ENCODE peak calls at places on chromosomes 3 and 15, in seven cellular contexts. D is tibial nerve; H is CD4-positive, CD25-positive, alpha-beta regulatory T cell; R is ovary; Y is GM23248; F is IMR-90; I is naive thymus-derived CD4-positive, alpha-beta T cell. T is an unnamed sample.

GRCh38 chr3:127162947-127163645 is 29.8 kb upstream of the PRR23E start:
- DNase-seq in Y (no peak), D (no peak), I (no peak), H (no peak), F (no peak), R (no peak), T (no peak)

GRCh38 chr3:54046677-54047214 is 75.6 kb upstream of the CACNA2D3 start:
- DNase-seq in Y (peak; percentile 71), F (no peak), I (no peak), D (no peak), H (no peak), R (peak; percentile 40), T (no peak)

GRCh38 chr3:56700136-56700535 is 17.1 kb upstream of the TASOR start:
- DNase-seq in I (no peak), R (no peak), H (no peak), D (no peak), Y (no peak), F (no peak), T (no peak)

GRCh38 chr3:71466483-71466882 is 117.0 kb downstream of the FOXP1 start:
- DNase-seq in F (no peak), D (no peak), I (no peak), Y (no peak), H (no peak), R (no peak), T (no peak)

GRCh38 chr15:31483053-31483923 is 156.7 kb downstream of the KLF13 start:
- DNase-seq in D (no peak), Y (peak; percentile 53), F (no peak), I (peak; percentile 43), H (peak; percentile 55), R (no peak), T (peak; percentile 5)

GRCh38 chr3:172177046-172177445 is 137.7 kb downstream of the FNDC3B start:
- DNase-seq in H (no peak), D (no peak), Y (peak; percentile 64), F (peak; percentile 80), I (no peak), R (no peak), T (no peak)

GRCh38 chr15:87477759-87478687 is 778.5 kb downstream of the NTRK3 start:
- DNase-seq in H (no peak), F (peak; percentile 49), I (no peak), D (peak; percentile 17), Y (peak; percentile 74), R (no peak), T (peak; percentile 65)

GRCh38 chr3:29354894-29355293 is 74.0 kb downstream of the RBMS3 start:
- DNase-seq in Y (no peak), D (no peak), H (no peak), F (no peak), I (no peak), R (no peak), T (no peak)

GRCh38 chr3:143825513-143825912 is 22.8 kb downstream of the SLC9A9 start:
- DNase-seq in Y (no peak), F (no peak), D (no peak), I (peak; percentile 35), R (no peak), H (peak; percentile 85), T (no peak)

GRCh38 chr3:17806876-17807275 is 64.4 kb upstream of the TBC1D5 start:
- DNase-seq in F (no peak), I (no peak), R (no peak), H (no peak), Y (no peak), D (no peak), T (no peak)

GRCh38 chr3:11291808-11292207 is 19.6 kb downstream of the ATG7 start:
- DNase-seq in D (no peak), F (no peak), H (no peak), R (no peak), I (no peak), Y (no peak), T (no peak)

GRCh38 chr3:66265627-66266026 is 44.8 kb downstream of the SLC25A26 start:
- DNase-seq in Y (no peak), F (no peak), R (no peak), D (no peak), H (no peak), I (no peak), T (no peak)

GRCh38 chr15:38702178-38702912 is 137.7 kb upstream of the RASGRP1 start:
- DNase-seq in D (no peak), F (no peak), I (no peak), R (no peak), Y (no peak), H (no peak), T (no peak)

GRCh38 chr3:122405015-122405414 is 10.8 kb downstream of the WDR5B start:
- DNase-seq in R (no peak), F (no peak), I (no peak), Y (no peak), D (no peak), H (no peak), T (peak; percentile 18)

GRCh38 chr3:128863560-128863959 is 15.9 kb upstream of the ACAD9 start:
- DNase-seq in R (no peak), I (no peak), F (no peak), D (no peak), H (peak; percentile 20), Y (no peak), T (no peak)

GRCh38 chr3:179321585-179322322 is 1.1 kb upstream of the ZNF639 start:
- DNase-seq in H (peak; percentile 52), I (no peak), F (peak; percentile 63), D (no peak), Y (peak; percentile 78), R (no peak), T (no peak)

GRCh38 chr15:91844928-91845327 is 8.6 kb upstream of the SLCO3A1 start:
- DNase-seq in D (no peak), I (no peak), F (no peak), H (no peak), Y (no peak), R (no peak), T (no peak)

GRCh38 chr15:91839867-91840266 is 13.6 kb upstream of the SLCO3A1 start:
- DNase-seq in I (no peak), H (no peak), F (no peak), D (no peak), R (no peak), Y (no peak), T (no peak)

GRCh38 chr15:91841861-91842260 is 11.6 kb upstream of the SLCO3A1 start:
- DNase-seq in D (no peak), F (no peak), I (no peak), Y (no peak), H (no peak), R (no peak), T (no peak)
- H3K27me3 ChIP-seq in D (no peaks in the 10 kb centered on the region), F (peaks cover 5% of the 10 kb centered on the region), I (no peaks in the 10 kb centered on the region), Y (peaks cover 24% of the 10 kb centered on the region), H (peaks cover 23% of the 10 kb centered on the region), R (no peaks in the 10 kb centered on the region), T (no peaks in the 10 kb centered on the region)

DNA sequence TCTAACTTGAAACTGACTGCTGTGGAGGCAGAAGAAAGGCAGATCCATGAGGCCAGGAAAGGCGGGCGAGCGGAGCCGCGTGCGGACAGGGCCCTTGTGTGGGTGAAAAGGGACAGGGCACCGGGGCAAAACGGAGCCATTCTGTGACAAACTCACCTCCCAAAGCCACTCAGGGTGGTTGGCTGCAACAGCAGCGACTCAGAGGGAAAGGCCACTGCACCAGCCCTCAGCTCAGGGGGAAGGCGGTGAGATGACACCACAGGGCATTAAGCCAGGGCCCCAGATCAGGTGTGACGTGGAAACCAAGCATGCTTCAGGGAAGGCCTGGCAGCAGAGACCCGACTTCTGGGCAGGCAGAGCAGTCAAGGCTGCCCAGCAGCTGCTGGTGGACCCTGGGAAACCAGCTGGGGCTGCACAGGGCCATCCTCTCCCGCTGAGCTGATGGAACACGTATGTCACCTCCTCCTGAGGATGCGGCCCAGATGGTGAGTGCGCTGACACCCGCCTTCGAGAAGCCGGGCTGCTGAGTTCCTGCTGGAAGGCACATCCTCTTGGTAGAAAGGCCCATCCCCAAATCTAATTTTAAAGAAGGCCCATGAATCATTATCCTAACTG is 82.3 kb downstream of the CHSY1 start:
- DNase-seq in I (no peak), R (no peak), H (no peak), F (peak; percentile 69), D (no peak), Y (peak; percentile 40), T (peak; percentile 30)
- H3K4me3 ChIP-seq in I (no peak overlapping the region), R (no peak overlapping the region), H (no peak overlapping the region), F (no peak overlapping the region), D (no peak overlapping the region), Y (no peak overlapping the region), T (no peak overlapping the region)

GRCh38 chr3:27195059-27195458 is 174.1 kb downstream of the NEK10 start:
- DNase-seq in H (no peak), Y (peak; percentile 13), R (no peak), D (no peak), F (peak; percentile 31), I (no peak), T (no peak)
- H3K27ac ChIP-seq in H (no peak overlapping the region), Y (no peak overlapping the region), R (no peak overlapping the region), D (peak overlapping the region; percentile 58), F (no peak overlapping the region), I (no peak overlapping the region), T (no peak overlapping the region)

GRCh38 chr3:137332296-137332695 is 374.5 kb downstream of the IL20RB start:
- DNase-seq in R (no peak), H (no peak), I (no peak), Y (no peak), F (no peak), D (no peak), T (no peak)
- H3K27me3 ChIP-seq in R (no peaks in the 10 kb centered on the region), H (no peaks in the 10 kb centered on the region), I (no peaks in the 10 kb centered on the region), Y (no peaks in the 10 kb centered on the region), F (no peaks in the 10 kb centered on the region), D (no peaks in the 10 kb centered on the region), T (no peaks in the 10 kb centered on the region)

GRCh38 chr15:94673801-94674200 is 442.4 kb downstream of the MCTP2 start:
- DNase-seq in H (no peak), Y (peak; percentile 28), R (no peak), F (no peak), I (no peak), D (no peak), T (no peak)
- H3K4me3 ChIP-seq in H (no peak overlapping the region), Y (peak overlapping the region; percentile 55), R (no peak overlapping the region), F (no peak overlapping the region), I (no peak overlapping the region), D (no peak overlapping the region), T (no peak overlapping the region)

GRCh38 chr15:69760263-69760855 is 307.7 kb downstream of the RPLP1 start:
- DNase-seq in R (no peak), F (peak; percentile 60), H (no peak), I (no peak), Y (peak; percentile 53), D (no peak), T (no peak)

GRCh38 chr15:69766156-69766555 is 313.5 kb downstream of the RPLP1 start:
- DNase-seq in H (no peak), I (no peak), Y (no peak), F (no peak), R (no peak), D (no peak), T (no peak)

GRCh38 chr15:69758810-69759410 is 306.3 kb downstream of the RPLP1 start:
- DNase-seq in D (no peak), Y (peak; percentile 22), F (peak; percentile 62), R (no peak), H (peak; percentile 96), I (peak; percentile 85), T (no peak)

GRCh38 chr15:69760890-69761568 is 308.4 kb downstream of the RPLP1 start:
- DNase-seq in Y (peak; percentile 98), I (peak; percentile 88), R (peak; percentile 65), H (peak; percentile 90), D (peak; percentile 55), F (peak; percentile 99), T (peak; percentile 48)

GRCh38 chr15:69762373-69763148 is 309.9 kb downstream of the RPLP1 start:
- DNase-seq in D (no peak), R (no peak), I (no peak), H (no peak), F (no peak), Y (no peak), T (no peak)
- H3K27ac ChIP-seq in D (no peak overlapping the region), R (no peak overlapping the region), I (no peak overlapping the region), H (no peak overlapping the region), F (no peak overlapping the region), Y (no peak overlapping the region), T (no peak overlapping the region)

T was measured in gastrocnemius medialis.